ENCODE peak calls at places on chromosomes 7 and 10, in five cellular contexts. J, E, F, H and Y are unnamed samples.

GRCh38 chr7:79876769-79877362 is 257.8 kb upstream of the GNAI1 start:
- DNase-seq in J (peak), E (no peak), F (peak), H (no peak), Y (no peak)

GRCh38 chr7:153543232-153543631 is 509.0 kb upstream of the DPP6 start:
- DNase-seq in J (no peak), E (no peak), F (no peak), H (no peak), Y (no peak)

GRCh38 chr10:123462760-123463159 is 203.4 kb upstream of the GPR26 start:
- DNase-seq in J (no peak), E (no peak), F (no peak), H (no peak), Y (no peak)

GRCh38 chr7:4815609-4816418 is 40.4 kb downstream of the AP5Z1 start:
- DNase-seq in J (no peak), E (no peak), F (no peak), H (no peak), Y (no peak)

GRCh38 chr7:74587435-74588126 is 69.9 kb upstream of the GTF2I start:
- DNase-seq in J (peak), E (peak), F (peak), H (peak), Y (peak)

GRCh38 chr7:11706666-11707605 is 125.1 kb downstream of the THSD7A start:
- DNase-seq in J (no peak), E (no peak), F (peak), H (no peak), Y (no peak)

GRCh38 chr10:71326464-71326881 is 7.4 kb downstream of the SLC29A3 start:
- DNase-seq in J (no peak), E (no peak), F (no peak), H (no peak), Y (no peak)

GRCh38 chr10:130179640-130180039 is 43.4 kb downstream of the GLRX3 start:
- DNase-seq in J (peak), E (no peak), F (peak), H (no peak), Y (no peak)

GRCh38 chr10:13706604-13707003 is 119.8 kb downstream of the PRPF18 start:
- DNase-seq in J (no peak), E (no peak), F (peak), H (no peak), Y (no peak)

GRCh38 chr10:30215631-30216030 is 133.4 kb downstream of the MTPAP start:
- DNase-seq in J (no peak), E (peak), F (no peak), H (no peak), Y (peak)

GRCh38 chr7:115822801-115823200 is 207.8 kb downstream of the TFEC start:
- DNase-seq in J (peak), E (no peak), F (no peak), H (no peak), Y (no peak)

GRCh38 chr7:73701357-73701995 is 18.0 kb downstream of the STX1A start:
- DNase-seq in J (peak), E (no peak), F (no peak), H (no peak), Y (no peak)

GRCh38 chr10:110783509-110784103 is 88.1 kb upstream of the PDCD4 start:
- DNase-seq in J (peak), E (no peak), F (no peak), H (no peak), Y (no peak)

GRCh38 chr10:103470755-103471653 is 8.0 kb downstream of the CALHM3 start:
- DNase-seq in J (no peak), E (peak), F (no peak), H (no peak), Y (no peak)

DNA sequence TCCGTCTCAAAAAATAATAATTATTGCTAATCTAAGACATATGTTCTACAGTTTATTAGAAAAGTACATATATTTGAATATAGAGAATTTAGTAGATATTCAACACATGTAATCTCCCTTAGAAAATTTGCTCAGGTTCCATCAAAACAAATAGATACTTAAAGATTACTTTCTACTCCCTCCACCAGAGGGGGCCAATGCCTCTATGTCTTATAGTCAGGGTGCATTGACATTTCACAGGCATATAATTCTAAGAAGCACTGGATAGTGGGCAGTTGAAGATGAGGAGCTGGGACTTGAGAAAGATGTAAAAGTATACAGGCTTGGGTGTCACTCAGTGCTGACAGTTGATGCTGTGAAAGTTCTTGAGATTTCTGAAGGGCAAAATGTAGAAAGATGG is 301.6 kb upstream of the HPS1 start:
- DNase-seq in J (peak), E (no peak), F (peak), H (no peak), Y (no peak)
- TF ChIP-seq CTCF in J (peak), E (no peak), F (peak), H (peak), Y (no peak)

GRCh38 chr10:95389176-95389575 is 98.4 kb upstream of the PDLIM1 start:
- DNase-seq in J (no peak), E (no peak), F (no peak), H (no peak), Y (no peak)

GRCh38 chr10:95389982-95390381 is 99.2 kb upstream of the PDLIM1 start:
- DNase-seq in J (no peak), E (no peak), F (no peak), H (no peak), Y (no peak)

GRCh38 chr10:95387383-95387782 is 96.6 kb upstream of the PDLIM1 start:
- DNase-seq in J (no peak), E (no peak), F (no peak), H (no peak), Y (no peak)

GRCh38 chr10:95388539-95388938 is 97.7 kb upstream of the PDLIM1 start:
- DNase-seq in J (no peak), E (no peak), F (no peak), H (peak), Y (no peak)

GRCh38 chr10:95388072-95388471 is 97.3 kb upstream of the PDLIM1 start:
- DNase-seq in J (no peak), E (no peak), F (no peak), H (peak), Y (no peak)
- H3K27ac ChIP-seq in J (no peak), E (peak), F (no peak), H (peak), Y (peak)

DNA sequence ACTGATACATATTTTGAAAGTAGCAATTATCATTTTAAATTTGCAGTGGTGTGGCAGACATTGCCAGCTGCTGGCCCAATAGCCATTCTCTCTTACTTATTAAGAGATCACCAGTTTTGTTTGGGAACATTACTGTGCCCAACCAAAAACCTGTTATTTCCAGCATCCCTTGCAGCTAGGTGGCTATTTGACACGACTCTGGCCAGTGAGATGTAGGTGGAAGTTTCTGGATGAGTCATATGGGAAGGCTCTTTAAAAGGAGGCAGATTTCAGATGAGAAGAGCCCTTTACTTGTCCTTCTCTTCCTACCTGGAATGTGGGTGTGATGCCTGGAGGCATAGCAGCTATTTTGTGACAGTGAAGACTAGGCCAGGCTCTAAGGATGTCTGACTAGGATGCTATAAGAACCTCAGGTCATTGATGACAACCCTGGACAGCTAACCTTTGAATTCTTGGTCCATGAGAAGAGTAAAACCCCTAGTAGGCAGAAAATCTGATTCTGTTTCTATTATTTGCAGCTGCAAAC is 77.9 kb downstream of the CARD11 start:
- DNase-seq in J (no peak), E (no peak), F (no peak), H (no peak), Y (no peak)
- H3K4me3 ChIP-seq in J (no peak), E (no peak), F (no peak), H (no peak), Y (no peak)

GRCh38 chr10:44337081-44337480 is 47.8 kb downstream of the CXCL12 start:
- DNase-seq in J (no peak), E (no peak), F (no peak), H (no peak), Y (no peak)

GRCh38 chr10:44340557-44340956 is 44.3 kb downstream of the CXCL12 start:
- DNase-seq in J (no peak), E (no peak), F (no peak), H (no peak), Y (no peak)

GRCh38 chr10:44341901-44342300 is 43.0 kb downstream of the CXCL12 start:
- DNase-seq in J (no peak), E (no peak), F (no peak), H (no peak), Y (no peak)

GRCh38 chr10:44335330-44336021 is 49.4 kb downstream of the CXCL12 start:
- DNase-seq in J (no peak), E (no peak), F (no peak), H (no peak), Y (no peak)

GRCh38 chr10:44339218-44339617 is 45.7 kb downstream of the CXCL12 start:
- DNase-seq in J (peak), E (no peak), F (no peak), H (no peak), Y (no peak)
- TF ChIP-seq CTCF in J (no peak), E (no peak), F (no peak), H (no peak), Y (no peak)